ENCODE peak calls at places on chromosome 1, in four cellular contexts. A, M, Y and K are unnamed samples.

GRCh38 chr1:235624751-235625192 is 24.8 kb downstream of the GNG4 start:
- DNase-seq in A (no peak), Y (no peak), M (no peak), K (no peak)

GRCh38 chr1:151990058-151990855 is 3.4 kb downstream of the S100A10 start:
- DNase-seq in M (no peak), Y (no peak), A (no peak), K (no peak)

GRCh38 chr1:229596961-229597699 is 28.8 kb downstream of the TAF5L start:
- DNase-seq in Y (no peak), M (no peak), A (no peak), K (no peak)

GRCh38 chr1:226060976-226061792 is 1.3 kb upstream of the H3-3A start:
- DNase-seq in A (no peak), Y (no peak), M (no peak), K (no peak)

GRCh38 chr1:198167436-198167934 is 10.7 kb downstream of the NEK7 start:
- DNase-seq in M (peak), A (peak), Y (no peak), K (no peak)

GRCh38 chr1:109399326-109399957 is 1.7 kb upstream of the SORT1 start:
- DNase-seq in M (peak), Y (peak), A (no peak), K (peak)

GRCh38 chr1:5757177-5757820 is 234.9 kb downstream of the NPHP4 start:
- DNase-seq in M (no peak), Y (no peak), A (no peak), K (no peak)

GRCh38 chr1:89309828-89310227 is 37.2 kb upstream of the GBP5 start:
- DNase-seq in A (no peak), M (no peak), Y (no peak), K (no peak)

GRCh38 chr1:43171312-43171875 is 696 bp downstream of the EBNA1BP2 start:
- DNase-seq in A (no peak), Y (no peak), M (no peak), K (peak)

GRCh38 chr1:89633745-89634625 is 1.1 kb downstream of the LRRC8C start:
- DNase-seq in M (peak), A (no peak), Y (no peak), K (peak)

GRCh38 chr1:228102791-228103620 is at the start of gene C1orf35:
- DNase-seq in M (peak), Y (peak), A (peak), K (peak)

GRCh38 chr1:169364948-169365347 is 2.6 kb downstream of the NME7 start:
- DNase-seq in Y (no peak), A (no peak), M (no peak), K (no peak)

GRCh38 chr1:225454733-225455132 is 26.9 kb upstream of the LBR start:
- DNase-seq in Y (no peak), M (peak), A (no peak), K (no peak)

GRCh38 chr1:165631403-165632151 is 543 bp downstream of the MGST3 start:
- DNase-seq in Y (no peak), A (no peak), M (peak), K (peak)

GRCh38 chr1:48043524-48043923 is 46.3 kb upstream of the TRABD2B start:
- DNase-seq in M (no peak), A (no peak), Y (no peak), K (no peak)

GRCh38 chr1:115453666-115454065 is 115.6 kb upstream of the NGF start:
- DNase-seq in M (no peak), Y (no peak), A (no peak), K (no peak)

GRCh38 chr1:64111787-64112186 is 91.6 kb upstream of the UBE2U start:
- DNase-seq in M (no peak), Y (no peak), A (no peak), K (no peak)

GRCh38 chr1:186429017-186429416 is 31.9 kb downstream of the PDC start:
- DNase-seq in Y (no peak), A (no peak), M (no peak), K (no peak)

GRCh38 chr1:33167650-33168447 is 14.0 kb downstream of the TRIM62 start:
- DNase-seq in A (no peak), M (no peak), Y (no peak), K (no peak)

GRCh38 chr1:202088216-202088615 is 34.5 kb upstream of the GPR37L1 start:
- DNase-seq in M (no peak), Y (no peak), A (no peak), K (peak)

GRCh38 chr1:171801395-171801990 is 20.0 kb downstream of the METTL13 start:
- DNase-seq in A (no peak), M (peak), Y (peak), K (peak)

GRCh38 chr1:167722870-167723251 is 1.1 kb downstream of the MPZL1 start:
- DNase-seq in Y (no peak), M (no peak), A (no peak), K (no peak)
- TF ChIP-seq FOXK2 in Y (no peak), M (no peak), A (no peak), K (no peak)

DNA sequence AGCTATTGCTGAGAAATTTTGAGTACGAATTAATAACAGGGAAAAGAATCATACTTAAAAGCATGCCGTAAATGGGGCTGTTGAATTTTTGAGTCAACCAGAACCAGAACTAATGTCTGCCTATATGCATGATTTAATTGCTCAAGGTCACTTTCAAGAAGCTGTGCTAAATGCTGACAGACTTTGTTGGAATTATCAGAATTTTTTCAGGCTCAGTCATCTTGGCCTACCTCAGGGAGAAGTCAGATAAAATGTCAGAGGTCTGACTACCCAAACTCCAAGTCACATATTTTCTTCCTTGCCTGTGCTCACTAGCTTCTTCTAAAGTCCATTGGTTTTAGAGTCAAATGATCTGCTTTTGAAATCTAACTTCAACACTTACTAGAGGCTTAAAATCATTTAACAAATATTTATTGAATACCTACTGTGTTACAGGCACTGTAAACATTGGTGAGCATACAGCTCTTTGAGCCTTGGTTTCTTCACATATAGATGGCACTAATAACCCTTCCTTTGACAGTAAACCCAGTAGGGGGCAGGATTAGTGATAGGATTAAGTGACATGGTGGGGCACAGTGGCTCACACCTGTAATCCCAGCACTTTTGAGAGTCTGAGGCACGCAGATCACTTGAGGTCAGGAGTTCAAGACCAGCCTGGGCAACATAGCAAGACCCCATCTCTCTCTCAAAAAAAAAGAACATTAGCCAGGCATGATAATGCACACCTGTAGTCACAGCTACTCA is 121.2 kb upstream of the SLC44A3 start:
- DNase-seq in M (no peak), Y (peak), A (no peak), K (no peak)
- TF ChIP-seq FOXK2 in M (no peak), Y (no peak), A (no peak), K (no peak)

DNA sequence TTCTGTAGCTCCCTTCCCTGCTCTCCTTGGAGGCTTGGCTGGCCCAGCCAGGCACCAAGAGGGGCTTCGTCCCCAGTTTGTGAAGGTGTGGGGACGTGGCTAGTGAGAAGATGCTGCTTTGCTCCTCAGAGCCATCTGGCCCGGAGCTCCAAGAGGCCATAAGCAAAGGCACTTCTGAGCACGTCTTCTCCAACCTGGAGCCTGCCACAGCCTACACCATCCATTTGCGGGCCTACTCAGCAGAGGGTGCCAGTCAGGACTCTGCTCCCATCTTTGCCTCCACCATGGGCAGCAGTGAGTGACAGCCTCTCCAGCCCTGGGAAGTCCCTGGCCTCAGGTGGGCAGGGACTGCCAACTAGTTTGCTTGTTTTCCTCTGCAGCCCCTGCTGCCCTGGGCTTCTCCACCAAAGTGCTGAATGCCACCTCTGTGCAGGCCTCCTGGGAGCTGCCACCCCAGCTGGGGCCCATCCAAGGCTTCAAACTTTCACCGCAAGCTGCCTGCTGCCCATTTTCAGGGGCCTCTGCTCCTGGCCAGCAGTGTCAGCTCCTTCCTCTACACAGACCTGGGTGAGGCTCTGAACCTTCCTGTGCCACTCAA is 25.9 kb downstream of the SLC27A3 start:
- DNase-seq in M (no peak), Y (no peak), A (no peak), K (no peak)
- TF ChIP-seq FOXK2 in M (no peak), Y (no peak), A (no peak), K (no peak)

GRCh38 chr1:116909511-116910378 is at the start of gene PTGFRN:
- DNase-seq in A (no peak), Y (no peak), M (peak), K (peak)
- TF ChIP-seq FOXK2 in A (no peak), Y (no peak), M (no peak), K (no peak)

GRCh38 chr1:99603699-99604595 is 42.0 kb upstream of the PALMD start:
- DNase-seq in A (no peak), Y (no peak), M (no peak), K (no peak)
- TF ChIP-seq FOXK2 in A (no peak), Y (no peak), M (no peak), K (no peak)

GRCh38 chr1:174880171-174880570 is 119.6 kb upstream of the CACYBP start:
- DNase-seq in Y (no peak), M (no peak), A (no peak), K (no peak)

GRCh38 chr1:174884001-174884400 is 115.7 kb upstream of the CACYBP start:
- DNase-seq in Y (no peak), M (no peak), A (no peak), K (no peak)

GRCh38 chr1:174883361-174883760 is 116.4 kb upstream of the CACYBP start:
- DNase-seq in A (no peak), Y (peak), M (no peak), K (peak)
- TF ChIP-seq FOXK2 in A (no peak), Y (no peak), M (no peak), K (no peak)

GRCh38 chr1:41876533-41877445 is 41.9 kb downstream of the HIVEP3 start:
- DNase-seq in Y (no peak), A (no peak), M (no peak), K (no peak)
- TF ChIP-seq FOXK2 in Y (no peak), A (no peak), M (no peak), K (no peak)

GRCh38 chr1:211258310-211258755 is 833 bp upstream of the RCOR3 start:
- DNase-seq in A (no peak), M (peak), Y (peak), K (peak)

GRCh38 chr1:211261229-211261628 is 2.1 kb downstream of the RCOR3 start:
- DNase-seq in A (no peak), M (no peak), Y (no peak), K (no peak)

GRCh38 chr1:211259596-211260126 is 495 bp downstream of the RCOR3 start:
- DNase-seq in M (peak), A (no peak), Y (peak), K (peak)

GRCh38 chr1:211258756-211259595 is at the start of gene RCOR3:
- DNase-seq in A (peak), M (peak), Y (peak), K (peak)

GRCh38 chr1:211260161-211261107 is 1.3 kb downstream of the RCOR3 start:
- DNase-seq in M (peak), A (no peak), Y (peak), K (peak)
- TF ChIP-seq FOXK2 in M (no peak), A (no peak), Y (no peak), K (no peak)

GRCh38 chr1:245872475-245872874 is 634.6 kb downstream of the SMYD3 start:
- DNase-seq in Y (no peak), A (no peak), M (no peak), K (no peak)

GRCh38 chr1:245873068-245873467 is 634.0 kb downstream of the SMYD3 start:
- DNase-seq in M (no peak), A (no peak), Y (no peak), K (no peak)

GRCh38 chr1:245874942-245875580 is 632.0 kb downstream of the SMYD3 start:
- DNase-seq in Y (no peak), A (no peak), M (peak), K (no peak)

GRCh38 chr1:245875581-245876263 is 631.4 kb downstream of the SMYD3 start:
- DNase-seq in A (no peak), M (no peak), Y (no peak), K (no peak)

GRCh38 chr1:245873883-245874671 is 633.0 kb downstream of the SMYD3 start:
- DNase-seq in Y (no peak), A (no peak), M (no peak), K (no peak)
- TF ChIP-seq FOXK2 in Y (no peak), A (no peak), M (no peak), K (no peak)